ENCODE peak calls at places on chromosomes 6 and 20, in four cellular contexts. I is stimulated activated CD4-positive, alpha-beta T cell treated with anti-CD3 and anti-CD28 coated beads, Interleukin-12 subunit alpha, Interleukin-12 subunit beta, amount 100 ng/mL, for 24 hours; S is dorsolateral prefrontal cortex; B is activated naive CD4-positive, alpha-beta T cell treated with anti-CD3 and anti-CD28 coated beads, Interleukin-2, amount 10 ng/mL, durations not matched to agents 7 days and 5 days. X is an unnamed sample.
A peak's percentile ranks its signal among the peaks of the same experiment; 100 is the strongest.

GRCh38 chr20:15475483-15475882 is 1097.8 kb downstream of the KIF16B start:
- DNase-seq in S (no peak), I (no peak), B (no peak), X (no peak)

GRCh38 chr20:37651932-37652331 is 41.9 kb upstream of the CTNNBL1 start:
- DNase-seq in S (no peak), B (peak; percentile 41), I (peak; percentile 1), X (no peak)

GRCh38 chr6:122789078-122789861 is at the start of gene SMPDL3A:
- DNase-seq in I (no peak), S (peak; percentile 76), B (peak; percentile 30), X (peak; percentile 39)

GRCh38 chr6:42405025-42405424 is 46.7 kb downstream of the TRERF1 start:
- DNase-seq in B (no peak), I (no peak), S (no peak), X (no peak)

GRCh38 chr20:329325-329695 is 4.0 kb downstream of the SOX12 start:
- DNase-seq in S (no peak), B (no peak), I (no peak), X (no peak)

GRCh38 chr6:106764353-106764980 is 135.1 kb downstream of the QRSL1 start:
- DNase-seq in S (no peak), B (no peak), I (no peak), X (no peak)

GRCh38 chr6:28134015-28134414 is 7.7 kb upstream of the ZKSCAN8 start:
- DNase-seq in B (peak; percentile 41), S (no peak), I (no peak), X (no peak)

GRCh38 chr6:8229913-8230312 is 127.6 kb upstream of the EEF1E1 start:
- DNase-seq in S (no peak), B (no peak), I (no peak), X (no peak)

GRCh38 chr6:143792402-143793339 is 50.5 kb upstream of the LTV1 start:
- DNase-seq in S (no peak), I (no peak), B (no peak), X (no peak)

GRCh38 chr20:33709398-33709797 is 10.7 kb downstream of the PXMP4 start:
- DNase-seq in B (no peak), I (no peak), S (no peak), X (no peak)

GRCh38 chr6:163739968-163740367 is 325.4 kb downstream of the QKI start:
- DNase-seq in B (no peak), I (no peak), S (no peak), X (no peak)

X was measured in hypothalamus.